ENCODE peak calls at places on chromosomes 4 and X, in ten cellular contexts. Q, J, G, O, M, Z, D, P, S and U are unnamed samples.

GRCh38 chrX:46662594-46662993 is 89.0 kb downstream of the CHST7 start:
- DNase-seq in Q (no peak), J (no peak), G (no peak), O (no peak), M (no peak), Z (no peak), D (no peak), P (no peak), S (no peak), U (no peak)

GRCh38 chr4:155889036-155889793 is 14.3 kb upstream of the TDO2 start:
- DNase-seq in Q (no peak), J (peak; percentile 89), G (no peak), O (no peak), M (no peak), Z (no peak), D (no peak), P (peak; percentile 11), S (no peak), U (no peak)

GRCh38 chr4:100555791-100556190 is 38.0 kb upstream of the EMCN start:
- DNase-seq in Q (no peak), J (no peak), G (no peak), O (no peak), M (no peak), Z (no peak), D (no peak), P (no peak), S (no peak), U (no peak)

GRCh38 chr4:7828926-7829325 is 110.7 kb downstream of the AFAP1 start:
- DNase-seq in Q (no peak), J (peak; percentile 89), G (no peak), O (no peak), M (no peak), Z (no peak), D (no peak), P (no peak), S (no peak), U (no peak)

GRCh38 chr4:187550256-187550950 is 445.2 kb upstream of the ZFP42 start:
- DNase-seq in Q (no peak), J (peak; percentile 30), G (no peak), O (no peak), M (no peak), Z (no peak), D (no peak), P (no peak), S (peak; percentile 7), U (no peak)

GRCh38 chrX:45765281-45765680 is 564.6 kb upstream of the DIPK2B start:
- DNase-seq in Q (no peak), J (no peak), G (no peak), O (no peak), M (no peak), Z (no peak), D (no peak), P (no peak), S (no peak), U (no peak)

GRCh38 chr4:105619193-105619931 is 66.9 kb downstream of the ARHGEF38 start:
- DNase-seq in Q (peak; percentile 99), J (no peak), G (no peak), O (peak; percentile 30), M (peak; percentile 68), Z (peak; percentile 68), D (peak; percentile 55), P (peak; percentile 100), S (no peak), U (no peak)

GRCh38 chrX:101417981-101418841 is 10.2 kb downstream of the HNRNPH2 start:
- DNase-seq in Q (peak; percentile 80), J (no peak), G (no peak), O (peak; percentile 74), M (peak; percentile 72), Z (peak; percentile 85), D (peak; percentile 77), P (peak; percentile 65), S (no peak), U (no peak)

GRCh38 chr4:40992472-40993298 is 221.7 kb downstream of the APBB2 start:
- DNase-seq in Q (no peak), J (peak; percentile 88), G (no peak), O (no peak), M (no peak), Z (no peak), D (no peak), P (no peak), S (no peak), U (no peak)

GRCh38 chr4:1642196-1642951 is 41.7 kb downstream of the FAM53A start:
- DNase-seq in Q (no peak), J (no peak), G (no peak), O (no peak), M (no peak), Z (peak; percentile 24), D (no peak), P (no peak), S (no peak), U (no peak)

GRCh38 chr4:39243462-39243861 is 61.1 kb downstream of the WDR19 start:
- DNase-seq in Q (no peak), J (no peak), G (no peak), O (no peak), M (no peak), Z (no peak), D (no peak), P (no peak), S (no peak), U (no peak)

GRCh38 chr4:2848449-2848848 is 4.8 kb downstream of the ADD1 start:
- DNase-seq in Q (no peak), J (peak; percentile 28), G (no peak), O (no peak), M (no peak), Z (no peak), D (no peak), P (peak; percentile 62), S (no peak), U (no peak)

GRCh38 chr4:165326831-165327210 is 648 bp upstream of the MSMO1 start:
- DNase-seq in Q (no peak), J (peak; percentile 9), G (peak; percentile 14), O (peak; percentile 41), M (no peak), Z (peak; percentile 27), D (peak; percentile 71), P (peak; percentile 63), S (no peak), U (no peak)

GRCh38 chrX:119757979-119758681 is at the start of gene SOWAHD:
- DNase-seq in Q (peak; percentile 72), J (no peak), G (no peak), O (peak; percentile 63), M (peak; percentile 38), Z (peak; percentile 59), D (peak; percentile 85), P (peak; percentile 47), S (no peak), U (no peak)

GRCh38 chr4:174522183-174523002 is at the start of gene HPGD:
- DNase-seq in Q (peak; percentile 76), J (no peak), G (peak; percentile 33), O (peak; percentile 66), M (peak; percentile 37), Z (peak; percentile 40), D (peak; percentile 89), P (peak; percentile 57), S (no peak), U (no peak)

GRCh38 chr4:1008840-1009646 is 2.4 kb upstream of the FGFRL1 start:
- DNase-seq in Q (no peak), J (no peak), G (no peak), O (no peak), M (peak; percentile 50), Z (peak; percentile 54), D (peak; percentile 74), P (peak; percentile 48), S (no peak), U (no peak)

GRCh38 chrX:65127804-65128203 is 151.6 kb upstream of the ZC4H2 start:
- DNase-seq in Q (no peak), J (no peak), G (no peak), O (no peak), M (no peak), Z (no peak), D (no peak), P (no peak), S (no peak), U (no peak)
- TF ChIP-seq CTCF in Q (no peak), J (no peak), G (no peak), O (no peak), M (no peak), Z (no peak), D (no peak), P (no peak), S (no peak), U (no peak)

GRCh38 chr4:15245006-15245530 is 182.8 kb upstream of the C1QTNF7 start:
- DNase-seq in Q (no peak), J (no peak), G (no peak), O (peak; percentile 21), M (no peak), Z (no peak), D (no peak), P (no peak), S (no peak), U (no peak)

GRCh38 chr4:15240764-15241163 is 187.1 kb upstream of the C1QTNF7 start:
- DNase-seq in Q (no peak), J (peak; percentile 61), G (no peak), O (no peak), M (no peak), Z (no peak), D (no peak), P (no peak), S (no peak), U (no peak)

GRCh38 chr4:15239866-15240265 is 188.0 kb upstream of the C1QTNF7 start:
- DNase-seq in Q (no peak), J (peak; percentile 32), G (no peak), O (no peak), M (no peak), Z (peak; percentile 55), D (no peak), P (no peak), S (no peak), U (no peak)

GRCh38 chr4:15244354-15244753 is 183.5 kb upstream of the C1QTNF7 start:
- DNase-seq in Q (no peak), J (peak; percentile 61), G (no peak), O (no peak), M (no peak), Z (no peak), D (no peak), P (no peak), S (no peak), U (no peak)

GRCh38 chr4:15241946-15242345 is 185.9 kb upstream of the C1QTNF7 start:
- DNase-seq in Q (no peak), J (no peak), G (no peak), O (no peak), M (no peak), Z (no peak), D (no peak), P (no peak), S (no peak), U (no peak)
- H3K27ac ChIP-seq in Q (no peak overlapping the region), J (no peak overlapping the region), G (no peak overlapping the region), O (no peak overlapping the region), M (no peak overlapping the region), Z (no peak overlapping the region), D (no peak overlapping the region), P (no peak overlapping the region), S (no peak overlapping the region), U (no peak overlapping the region)

GRCh38 chr4:126915999-126916625 is 716.6 kb upstream of the INTU start:
- DNase-seq in Q (no peak), J (no peak), G (no peak), O (no peak), M (no peak), Z (no peak), D (no peak), P (no peak), S (no peak), U (no peak)

GRCh38 chr4:126916626-126917140 is 716.1 kb upstream of the INTU start:
- DNase-seq in Q (no peak), J (peak; percentile 86), G (no peak), O (no peak), M (no peak), Z (no peak), D (no peak), P (no peak), S (no peak), U (no peak)
- TF ChIP-seq CTCF in Q (no peak), J (peak; percentile 10), G (no peak), O (no peak), M (no peak), Z (no peak), D (no peak), P (no peak), S (no peak), U (no peak)

GRCh38 chrX:13123857-13124345 is 79.5 kb upstream of the FAM9C start:
- DNase-seq in Q (no peak), J (peak; percentile 85), G (no peak), O (no peak), M (no peak), Z (no peak), D (no peak), P (no peak), S (no peak), U (no peak)
- H3K27ac ChIP-seq in Q (peak overlapping the region; percentile 42), J (peak overlapping the region; percentile 96), G (peak overlapping the region; percentile 94), O (peak overlapping the region; percentile 8), M (peak overlapping the region; percentile 56), Z (no peak overlapping the region), D (peak overlapping the region; percentile 27), P (peak overlapping the region; percentile 35), S (no peak overlapping the region), U (peak overlapping the region; percentile 79)